ENCODE peak calls at places on chromosomes 7 and 10, in six cellular contexts. I, R, X, Z, S and Q are unnamed samples.

GRCh38 chr7:36863901-36864701 is 139.8 kb upstream of the AOAH start:
- DNase-seq in I (no peak), R (no peak), X (no peak), Z (no peak), S (no peak), Q (peak)

GRCh38 chr7:131773413-131773812 is 217.0 kb upstream of the PODXL start:
- DNase-seq in I (no peak), R (no peak), X (no peak), Z (no peak), S (no peak), Q (no peak)

GRCh38 chr7:2288986-2289611 is 25.1 kb downstream of the SNX8 start:
- DNase-seq in I (no peak), R (no peak), X (no peak), Z (no peak), S (no peak), Q (no peak)

GRCh38 chr10:42850931-42851330 is 68.3 kb downstream of the BMS1 start:
- DNase-seq in I (no peak), R (no peak), X (no peak), Z (no peak), S (no peak), Q (no peak)

GRCh38 chr7:85023066-85023687 is 163.7 kb downstream of the SEMA3D start:
- DNase-seq in I (no peak), R (no peak), X (peak), Z (no peak), S (no peak), Q (no peak)

GRCh38 chr10:13922591-13922990 is 335.8 kb downstream of the PRPF18 start:
- DNase-seq in I (no peak), R (no peak), X (peak), Z (no peak), S (no peak), Q (no peak)

GRCh38 chr7:98903246-98903645 is 24.9 kb downstream of the TRRAP start:
- DNase-seq in I (no peak), R (no peak), X (no peak), Z (no peak), S (no peak), Q (no peak)

GRCh38 chr7:104775581-104775980 is 238.4 kb upstream of the KMT2E start:
- DNase-seq in I (no peak), R (no peak), X (peak), Z (no peak), S (no peak), Q (no peak)

GRCh38 chr10:102635377-102635776 is 8.9 kb upstream of the TRIM8 start:
- DNase-seq in I (peak), R (peak), X (no peak), Z (no peak), S (peak), Q (no peak)

GRCh38 chr7:47817922-47818321 is 130.3 kb downstream of the PKD1L1 start:
- DNase-seq in I (no peak), R (peak), X (peak), Z (no peak), S (no peak), Q (no peak)

GRCh38 chr10:89391882-89392756 is at the start of gene IFIT1:
- DNase-seq in I (peak), R (no peak), X (peak), Z (peak), S (no peak), Q (peak)

GRCh38 chr10:87829986-87830732 is 12.1 kb upstream of the ATAD1 start:
- DNase-seq in I (no peak), R (no peak), X (no peak), Z (no peak), S (no peak), Q (no peak)

GRCh38 chr10:132539431-132539839 is 1.8 kb downstream of the INPP5A start:
- DNase-seq in I (no peak), R (peak), X (no peak), Z (peak), S (peak), Q (no peak)

GRCh38 chr10:103692421-103693069 is 162.8 kb downstream of the SH3PXD2A start:
- DNase-seq in I (peak), R (no peak), X (no peak), Z (no peak), S (no peak), Q (no peak)

GRCh38 chr10:124527996-124528395 is 66.4 kb downstream of the LHPP start:
- DNase-seq in I (no peak), R (peak), X (no peak), Z (no peak), S (no peak), Q (no peak)